ENCODE peak calls at places on chromosomes 3 and 15, in seven cellular contexts. S is lower leg skin, G is IMR-90, V is HepG2, D is heart left ventricle, L is testis, Z is tibial nerve. R is an unnamed sample.

GRCh38 chr3:11389570-11390268 is 117.5 kb downstream of the ATG7 start:
- DNase-seq in S (no peak), G (peak; percentile 26), V (no peak), D (no peak), L (no peak), Z (no peak), R (no peak)

GRCh38 chr3:177607596-177607995 is 410.3 kb upstream of the TBL1XR1 start:
- DNase-seq in S (no peak), G (peak; percentile 37), V (no peak), D (no peak), L (no peak), Z (no peak), R (no peak)

GRCh38 chr3:20123121-20123652 is 62.8 kb downstream of the SGO1 start:
- DNase-seq in S (no peak), G (no peak), V (no peak), D (no peak), L (no peak), Z (no peak), R (no peak)

GRCh38 chr15:39213385-39213840 is 367.5 kb upstream of the THBS1 start:
- DNase-seq in S (peak; percentile 85), G (peak; percentile 99), V (peak; percentile 94), D (peak; percentile 51), L (peak; percentile 66), Z (no peak), R (no peak)

GRCh38 chr3:23170306-23170705 is 32.8 kb upstream of the UBE2E2 start:
- DNase-seq in S (no peak), G (peak; percentile 77), V (no peak), D (no peak), L (no peak), Z (no peak), R (no peak)

GRCh38 chr3:133464573-133464972 is 64.7 kb downstream of the BFSP2 start:
- DNase-seq in S (no peak), G (peak; percentile 56), V (no peak), D (no peak), L (no peak), Z (no peak), R (no peak)

GRCh38 chr3:177306252-177306651 is 109.0 kb upstream of the TBL1XR1 start:
- DNase-seq in S (no peak), G (peak; percentile 50), V (no peak), D (no peak), L (no peak), Z (no peak), R (no peak)

GRCh38 chr15:63094495-63094931 is 27.1 kb upstream of the LACTB start:
- DNase-seq in S (peak; percentile 14), G (peak; percentile 86), V (peak; percentile 49), D (no peak), L (no peak), Z (no peak), R (no peak)

GRCh38 chr3:35439626-35440025 is 199.7 kb upstream of the ARPP21 start:
- DNase-seq in S (no peak), G (no peak), V (no peak), D (no peak), L (no peak), Z (no peak), R (no peak)

GRCh38 chr3:127787071-127787490 is 35.2 kb downstream of the MGLL start:
- DNase-seq in S (peak; percentile 89), G (no peak), V (no peak), D (no peak), L (peak; percentile 58), Z (peak; percentile 11), R (no peak)

GRCh38 chr15:90227336-90227735 is 6.4 kb downstream of the CIB1 start:
- DNase-seq in S (no peak), G (no peak), V (no peak), D (no peak), L (no peak), Z (no peak), R (no peak)

GRCh38 chr3:32325957-32326356 is 65.7 kb upstream of the CMTM7 start:
- DNase-seq in S (no peak), G (no peak), V (no peak), D (no peak), L (no peak), Z (no peak), R (no peak)

GRCh38 chr3:60582285-60582684 is 669.0 kb downstream of the FHIT start:
- DNase-seq in S (no peak), G (no peak), V (no peak), D (no peak), L (no peak), Z (no peak), R (no peak)

GRCh38 chr15:68433551-68433950 is 1.6 kb upstream of the ITGA11 start:
- DNase-seq in S (peak; percentile 54), G (no peak), V (no peak), D (no peak), L (no peak), Z (no peak), R (no peak)

GRCh38 chr3:38610436-38610835 is 39.1 kb downstream of the SCN5A start:
- DNase-seq in S (no peak), G (no peak), V (no peak), D (no peak), L (no peak), Z (no peak), R (no peak)

GRCh38 chr3:69463546-69463945 is 77.7 kb upstream of the FRMD4B start:
- DNase-seq in S (no peak), G (no peak), V (no peak), D (no peak), L (no peak), Z (no peak), R (no peak)

GRCh38 chr15:61050844-61051569 is 178.1 kb downstream of the RORA start:
- DNase-seq in S (no peak), G (peak; percentile 31), V (no peak), D (no peak), L (no peak), Z (no peak), R (no peak)

GRCh38 chr3:53083496-53083895 is 37.6 kb upstream of the SFMBT1 start:
- DNase-seq in S (peak; percentile 89), G (peak; percentile 75), V (no peak), D (peak; percentile 63), L (peak; percentile 13), Z (peak; percentile 25), R (no peak)

GRCh38 chr15:41774062-41774872 is at the start of gene MAPKBP1:
- DNase-seq in S (peak; percentile 99), G (peak; percentile 98), V (peak; percentile 95), D (peak; percentile 98), L (peak; percentile 98), Z (peak; percentile 93), R (peak; percentile 97)
- TF ChIP-seq POLR2A in S (no peak), G (peak; percentile 47), V (no peak), D (peak; percentile 58), L (no peak), Z (peak; percentile 75), R (peak; percentile 77)

GRCh38 chr15:92878593-92879053 is 21.5 kb upstream of the CHD2 start:
- DNase-seq in S (no peak), G (no peak), V (no peak), D (no peak), L (peak; percentile 40), Z (no peak), R (no peak)
- TF ChIP-seq POLR2A in S (no peak), G (no peak), V (no peak), D (no peak), L (no peak), Z (no peak), R (no peak)

GRCh38 chr3:169812124-169812843 is 386 bp upstream of the LRRIQ4 start:
- DNase-seq in S (peak; percentile 88), G (peak; percentile 63), V (no peak), D (peak; percentile 68), L (peak; percentile 83), Z (peak; percentile 22), R (peak; percentile 41)
- TF ChIP-seq POLR2A in S (no peak), G (no peak), V (no peak), D (no peak), L (no peak), Z (no peak), R (peak; percentile 5)

DNA sequence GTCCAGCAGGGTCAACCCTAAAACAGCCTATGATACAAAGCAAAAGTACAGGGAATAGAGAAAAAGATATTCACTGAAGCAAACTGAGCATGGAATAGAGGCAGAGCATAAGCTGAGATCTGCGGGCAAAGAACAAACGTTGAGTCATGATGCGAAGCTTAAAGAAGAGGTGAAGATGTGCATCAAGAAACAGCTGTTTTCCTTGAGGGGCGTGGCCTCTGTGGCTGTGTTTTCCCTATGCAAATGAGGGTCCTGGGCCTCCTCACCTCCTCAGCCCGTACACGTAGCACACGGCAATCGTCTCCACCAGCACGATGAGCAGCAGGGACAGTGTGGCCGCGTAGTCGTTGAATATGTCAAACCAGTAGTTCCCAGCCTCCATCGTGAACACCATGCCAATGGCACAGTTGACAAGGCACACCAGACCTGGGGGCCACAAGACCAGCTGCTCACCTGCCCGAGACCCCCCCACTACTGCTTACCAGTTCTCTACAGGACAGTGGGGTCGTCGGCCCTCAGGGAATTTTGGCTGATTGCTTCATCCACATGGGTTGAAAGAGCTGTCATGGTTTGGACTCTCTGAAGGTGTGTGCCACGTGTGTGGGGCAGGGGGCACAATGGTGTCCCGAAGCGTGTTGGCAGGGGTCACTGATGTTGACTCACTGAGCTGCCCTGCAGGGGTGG is 33.5 kb downstream of the SLC6A20 start:
- DNase-seq in S (no peak), G (no peak), V (no peak), D (no peak), L (no peak), Z (no peak), R (no peak)
- TF ChIP-seq POLR2A in S (no peak), G (no peak), V (no peak), D (no peak), L (no peak), Z (no peak), R (no peak)

GRCh38 chr3:15205482-15205933 is 538 bp upstream of the CAPN7 start:
- DNase-seq in S (no peak), G (no peak), V (no peak), D (no peak), L (no peak), Z (no peak), R (no peak)
- TF ChIP-seq POLR2A in S (no peak), G (no peak), V (no peak), D (no peak), L (no peak), Z (no peak), R (no peak)

R was measured in prostate gland.